ENCODE peak calls at places on chromosome 17, in five cellular contexts. Z is mesenchymal stem cell; C is PC-3; E is tibial nerve; D is effector memory CD4-positive, alpha-beta T cell. P is an unnamed sample.
A peak's percentile ranks its signal among the peaks of the same experiment; 100 is the strongest.

GRCh38 chr17:32659419-32659842 is 172.6 kb downstream of the CDK5R1 start:
- DNase-seq in Z (peak; percentile 58), C (peak; percentile 70), E (peak; percentile 86), D (no peak), P (peak; percentile 61)

GRCh38 chr17:48542956-48543853 is 1.7 kb downstream of the HOXB2 start:
- DNase-seq in Z (peak; percentile 66), C (peak; percentile 45), E (peak; percentile 30), D (no peak), P (peak; percentile 82)

GRCh38 chr17:37037590-37038155 is 88.9 kb downstream of the AATF start:
- DNase-seq in Z (no peak), C (no peak), E (no peak), D (no peak), P (no peak)

GRCh38 chr17:42407289-42407836 is 15.7 kb downstream of the CAVIN1 start:
- DNase-seq in Z (no peak), C (no peak), E (peak; percentile 71), D (peak; percentile 30), P (no peak)

GRCh38 chr17:27609606-27610303 is 21.2 kb upstream of the LGALS9 start:
- DNase-seq in Z (peak; percentile 33), C (peak; percentile 50), E (no peak), D (no peak), P (no peak)

GRCh38 chr17:65523853-65524664 is 37.4 kb downstream of the AXIN2 start:
- DNase-seq in Z (no peak), C (no peak), E (no peak), D (no peak), P (no peak)

GRCh38 chr17:13157656-13158055 is 139.8 kb upstream of the ELAC2 start:
- DNase-seq in Z (no peak), C (no peak), E (no peak), D (no peak), P (peak; percentile 55)

GRCh38 chr17:14157822-14158221 is 78.8 kb downstream of the CDRT15 start:
- DNase-seq in Z (no peak), C (peak; percentile 62), E (no peak), D (no peak), P (no peak)

GRCh38 chr17:8867361-8867981 is at the start of gene PIK3R6:
- DNase-seq in Z (no peak), C (no peak), E (no peak), D (no peak), P (no peak)

GRCh38 chr17:38444151-38444550 is 15.9 kb downstream of the ARHGAP23 start:
- DNase-seq in Z (peak; percentile 68), C (peak; percentile 69), E (peak; percentile 62), D (no peak), P (peak; percentile 41)

GRCh38 chr17:49546546-49547535 is 28.8 kb upstream of the NXPH3 start:
- DNase-seq in Z (no peak), C (no peak), E (no peak), D (no peak), P (no peak)

GRCh38 chr17:75485688-75486087 is 29.3 kb downstream of the TMEM94 start:
- DNase-seq in Z (no peak), C (no peak), E (no peak), D (no peak), P (no peak)
- H3K4me1 ChIP-seq in Z (peaks cover 10% of the 10 kb centered on the region), C (no peaks in the 10 kb centered on the region), E (no peaks in the 10 kb centered on the region), D (peaks cover 16% of the 10 kb centered on the region), P (peaks cover 9% of the 10 kb centered on the region)

GRCh38 chr17:78041401-78042179 is 83.1 kb downstream of the TNRC6C start:
- DNase-seq in Z (peak; percentile 21), C (peak; percentile 30), E (no peak), D (no peak), P (no peak)
- H3K4me1 ChIP-seq in Z (peaks cover 2% of the 10 kb centered on the region), C (peaks cover 16% of the 10 kb centered on the region), E (no peaks in the 10 kb centered on the region), D (no peaks in the 10 kb centered on the region), P (no peaks in the 10 kb centered on the region)

DNA sequence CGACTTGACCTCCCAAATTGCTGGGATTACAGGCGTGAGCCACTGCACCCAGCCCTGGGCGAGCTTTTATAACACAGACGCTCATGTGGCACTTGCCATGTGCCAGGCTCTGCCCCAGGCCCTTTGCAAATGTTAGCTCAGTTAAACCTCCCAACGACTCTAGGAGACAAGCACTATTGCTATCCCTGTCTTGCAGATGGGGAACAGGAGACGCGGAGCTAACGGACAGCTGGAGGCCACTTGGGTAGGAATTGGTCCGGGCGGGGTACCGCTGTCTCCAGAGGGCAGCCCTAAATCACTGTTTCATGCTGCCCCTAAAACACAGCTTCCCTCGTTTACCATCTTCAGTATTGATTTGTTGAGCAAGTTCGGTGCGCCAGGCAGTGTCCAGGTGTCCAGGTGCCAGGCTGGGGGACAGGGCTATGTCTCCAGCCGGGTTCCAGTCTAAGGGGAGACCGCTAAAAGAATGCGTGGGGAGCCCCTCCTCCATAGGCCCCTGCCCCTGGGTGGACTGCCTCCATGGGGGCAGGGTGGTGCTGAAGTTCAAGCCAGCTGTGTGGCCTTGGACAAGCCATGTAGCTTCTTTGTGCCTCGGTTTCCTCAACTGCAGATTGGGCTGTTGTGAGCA is 23.7 kb downstream of the TMEM235 start:
- DNase-seq in Z (no peak), C (no peak), E (no peak), D (no peak), P (no peak)
- H3K4me1 ChIP-seq in Z (peaks cover 40% of the 10 kb centered on the region), C (peaks cover 18% of the 10 kb centered on the region), E (no peaks in the 10 kb centered on the region), D (peaks cover 79% of the 10 kb centered on the region), P (peaks cover 34% of the 10 kb centered on the region)

GRCh38 chr17:19383681-19384470 is 3.1 kb downstream of the MFAP4 start:
- DNase-seq in Z (no peak), C (no peak), E (no peak), D (no peak), P (no peak)
- H3K4me1 ChIP-seq in Z (peaks cover 44% of the 10 kb centered on the region), C (peaks cover 22% of the 10 kb centered on the region), E (peaks cover 3% of the 10 kb centered on the region), D (peaks cover 1% of the 10 kb centered on the region), P (peaks cover 21% of the 10 kb centered on the region)

GRCh38 chr17:31506517-31506916 is 115.0 kb downstream of the RAB11FIP4 start:
- DNase-seq in Z (no peak), C (no peak), E (no peak), D (no peak), P (no peak)
- H3K4me1 ChIP-seq in Z (no peaks in the 10 kb centered on the region), C (no peaks in the 10 kb centered on the region), E (no peaks in the 10 kb centered on the region), D (peaks cover 39% of the 10 kb centered on the region), P (peaks cover 24% of the 10 kb centered on the region)

DNA sequence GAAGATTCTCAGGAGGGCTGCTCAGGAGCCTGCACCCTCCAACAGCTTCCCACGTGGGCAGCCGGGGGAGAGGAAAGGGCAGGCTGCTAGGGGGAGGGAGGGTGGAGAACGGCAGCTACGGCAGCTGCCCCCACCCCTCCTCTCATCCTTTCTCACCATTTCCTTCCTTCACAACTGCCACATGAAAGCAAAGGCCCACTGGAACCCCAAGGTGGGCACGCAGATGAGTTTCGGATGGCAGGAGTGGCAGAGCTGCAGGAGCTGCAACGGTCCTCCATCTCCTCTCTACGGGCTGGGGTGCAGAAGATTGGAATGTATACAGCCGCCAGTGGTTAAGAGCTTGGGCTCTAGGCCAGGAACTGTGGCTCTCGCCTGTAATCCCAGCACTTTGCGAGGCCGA is 77.7 kb downstream of the GAS7 start:
- DNase-seq in Z (peak; percentile 61), C (no peak), E (no peak), D (no peak), P (no peak)
- H3K4me1 ChIP-seq in Z (peaks cover 34% of the 10 kb centered on the region), C (peaks cover 9% of the 10 kb centered on the region), E (no peaks in the 10 kb centered on the region), D (no peaks in the 10 kb centered on the region), P (peaks cover 36% of the 10 kb centered on the region)

DNA sequence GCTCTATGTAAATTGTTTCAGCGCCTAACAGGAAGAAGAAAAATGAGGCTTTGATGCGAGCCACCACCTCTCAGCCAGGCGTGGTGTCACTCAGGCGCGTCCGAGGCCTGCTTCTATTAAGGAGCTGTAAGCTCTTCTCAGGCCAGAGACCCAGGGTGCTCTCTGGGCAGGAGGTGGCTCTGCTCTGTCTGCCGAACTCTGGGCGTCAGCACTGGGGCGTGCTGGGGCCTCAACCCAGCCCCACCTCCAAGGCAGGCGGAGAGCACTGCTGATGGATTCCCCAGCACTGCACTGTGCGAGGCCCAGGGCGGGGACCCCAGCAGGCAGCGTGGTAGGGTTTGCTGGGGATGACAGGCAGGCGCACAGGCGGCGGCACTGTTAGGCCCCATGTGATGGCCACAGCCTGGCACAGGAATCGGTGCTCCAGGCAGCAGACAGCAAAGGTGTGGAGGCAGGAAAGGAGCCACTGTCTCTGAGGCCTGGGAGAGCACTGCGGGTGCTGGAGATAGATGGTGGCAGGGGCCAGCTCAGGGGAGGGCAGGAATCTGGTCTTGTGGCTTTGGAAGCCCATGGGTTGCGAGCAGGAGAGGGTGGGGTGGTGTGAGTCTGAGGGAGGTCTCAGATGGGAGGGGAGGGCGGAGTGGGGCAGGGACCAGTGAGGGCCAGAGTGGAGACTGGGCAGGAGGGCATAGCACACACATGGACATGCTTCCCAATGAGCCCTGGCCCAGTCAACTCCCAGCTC is 70.3 kb downstream of the SREBF1 start:
- DNase-seq in Z (no peak), C (no peak), E (no peak), D (no peak), P (no peak)
- H3K4me1 ChIP-seq in Z (peaks cover 47% of the 10 kb centered on the region), C (no peaks in the 10 kb centered on the region), E (no peaks in the 10 kb centered on the region), D (no peaks in the 10 kb centered on the region), P (no peaks in the 10 kb centered on the region)

GRCh38 chr17:1182831-1183578 is 3.2 kb upstream of the ABR start:
- DNase-seq in Z (no peak), C (no peak), E (no peak), D (no peak), P (no peak)
- H3K4me1 ChIP-seq in Z (peaks cover 51% of the 10 kb centered on the region), C (peaks cover 13% of the 10 kb centered on the region), E (no peaks in the 10 kb centered on the region), D (peaks cover 6% of the 10 kb centered on the region), P (peaks cover 2% of the 10 kb centered on the region)

DNA sequence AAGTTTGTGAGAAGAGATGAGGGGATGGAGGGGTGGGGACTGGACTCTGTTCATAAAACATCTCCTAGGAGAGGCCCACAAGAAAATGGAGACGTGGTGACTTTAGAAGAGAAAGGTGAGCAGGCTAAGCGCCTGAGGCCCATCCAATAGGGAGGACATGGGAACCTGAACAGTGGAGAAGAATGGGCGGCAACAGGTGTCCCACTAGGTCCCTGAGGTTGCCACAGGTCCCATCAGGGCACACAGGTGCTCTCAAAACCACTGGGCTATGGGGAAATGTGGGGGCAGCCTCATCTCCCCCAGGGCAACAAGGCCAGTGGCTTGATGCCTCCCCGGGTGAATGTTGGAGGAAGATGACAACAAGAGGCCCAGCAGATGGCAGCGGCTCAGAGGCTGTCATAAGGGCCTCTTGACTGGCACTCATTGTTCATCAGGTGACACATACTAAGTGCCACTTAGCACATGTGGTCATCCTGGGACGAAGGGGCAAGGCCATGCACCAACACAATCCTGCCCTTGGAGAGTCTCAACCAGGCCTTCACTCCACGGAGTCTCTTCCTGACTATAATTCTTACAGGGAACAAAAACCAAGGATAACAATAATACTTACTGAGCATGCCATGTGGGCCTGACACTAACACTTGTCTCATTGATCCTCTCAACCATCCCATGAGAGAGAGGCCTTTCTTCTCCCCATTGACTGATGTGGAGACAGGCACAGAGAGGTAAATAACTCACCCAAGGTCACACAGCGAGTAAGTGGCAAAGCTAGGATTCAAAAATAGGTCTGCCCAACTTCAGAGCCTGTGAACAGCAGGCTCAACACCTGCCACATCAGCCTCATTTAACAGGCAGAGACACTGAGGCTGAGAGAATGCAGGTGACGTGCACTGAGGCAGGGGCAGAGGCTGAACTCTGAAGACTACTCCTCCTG is 38.0 kb downstream of the CUEDC1 start:
- DNase-seq in Z (no peak), C (peak; percentile 39), E (no peak), D (no peak), P (no peak)
- H3K4me1 ChIP-seq in Z (peaks cover 32% of the 10 kb centered on the region), C (peaks cover 52% of the 10 kb centered on the region), E (no peaks in the 10 kb centered on the region), D (no peaks in the 10 kb centered on the region), P (peaks cover 26% of the 10 kb centered on the region)

P was measured in trophoblast cell.